ENCODE peak calls at places on chromosomes 7 and 10, in seven cellular contexts. D, A, N, R, Y, H and K are unnamed samples.

GRCh38 chr10:95443636-95444035 is 117.5 kb downstream of the SORBS1 start:
- DNase-seq in A (no peak), Y (no peak), H (no peak), N (no peak), D (no peak), R (no peak), K (no peak)

GRCh38 chr10:93503075-93503474 is 6.7 kb downstream of the CEP55 start:
- DNase-seq in D (peak; percentile 57), R (peak; percentile 28), Y (no peak), A (no peak), N (no peak), H (peak; percentile 83), K (no peak)

GRCh38 chr10:78385599-78385998 is 351.9 kb downstream of the RPS24 start:
- DNase-seq in D (no peak), N (no peak), Y (no peak), H (no peak), R (no peak), A (no peak), K (no peak)

GRCh38 chr7:122702872-122703510 is at the start of gene RNF148:
- DNase-seq in N (no peak), A (no peak), H (no peak), R (no peak), D (no peak), Y (no peak), K (no peak)

GRCh38 chr10:73220989-73221388 is 26.1 kb downstream of the DNAJC9 start:
- DNase-seq in D (no peak), H (no peak), N (no peak), R (no peak), Y (no peak), A (no peak), K (no peak)

GRCh38 chr10:4283841-4284610 is 499.0 kb upstream of the KLF6 start:
- DNase-seq in A (no peak), Y (no peak), D (peak; percentile 71), R (no peak), N (peak; percentile 44), H (no peak), K (no peak)

GRCh38 chr7:75951506-75951905 is 36.6 kb downstream of the POR start:
- DNase-seq in Y (peak; percentile 85), R (no peak), A (no peak), D (peak; percentile 83), N (peak; percentile 21), H (no peak), K (no peak)

GRCh38 chr10:88979153-88979562 is 11.4 kb upstream of the FAS start:
- DNase-seq in D (peak; percentile 92), Y (no peak), R (no peak), N (peak; percentile 80), A (no peak), H (no peak), K (no peak)

GRCh38 chr7:157834501-157835143 is 497.8 kb downstream of the DNAJB6 start:
- DNase-seq in H (no peak), N (no peak), D (no peak), Y (peak; percentile 68), A (no peak), R (no peak), K (no peak)

GRCh38 chr7:26782501-26782900 is 81.9 kb downstream of the SKAP2 start:
- DNase-seq in R (no peak), Y (no peak), D (no peak), A (no peak), N (no peak), H (no peak), K (no peak)

GRCh38 chr10:24396396-24396795 is 187.5 kb downstream of the KIAA1217 start:
- DNase-seq in D (no peak), N (no peak), Y (no peak), R (no peak), A (no peak), H (no peak), K (no peak)

GRCh38 chr10:194281-194680 is 59.0 kb downstream of the ZMYND11 start:
- DNase-seq in Y (no peak), D (no peak), A (no peak), H (no peak), R (no peak), N (no peak), K (no peak)

GRCh38 chr7:2635810-2636701 is 4.3 kb downstream of the TTYH3 start:
- DNase-seq in Y (no peak), A (no peak), N (no peak), R (no peak), H (no peak), D (peak; percentile 87), K (no peak)

GRCh38 chr10:86666538-86666937 is 1.8 kb upstream of the LDB3 start:
- DNase-seq in N (no peak), A (no peak), Y (peak; percentile 34), D (no peak), R (no peak), H (no peak), K (no peak)

GRCh38 chr7:44150466-44150832 is 9.3 kb upstream of the MYL7 start:
- DNase-seq in Y (no peak), R (peak; percentile 58), H (peak; percentile 49), D (no peak), N (no peak), A (no peak), K (no peak)

GRCh38 chr10:130802301-130802700 is 509.2 kb downstream of the TCERG1L start:
- DNase-seq in A (no peak), R (no peak), N (no peak), D (no peak), Y (no peak), H (no peak), K (no peak)

GRCh38 chr7:45021604-45022296 is 21.7 kb downstream of the CCM2 start:
- DNase-seq in N (no peak), R (no peak), D (peak; percentile 19), Y (no peak), H (peak; percentile 61), A (no peak), K (peak; percentile 34)

GRCh38 chr10:125866421-125867029 is 14.6 kb downstream of the DHX32 start:
- DNase-seq in R (no peak), N (no peak), Y (no peak), H (no peak), A (no peak), D (no peak), K (no peak)

GRCh38 chr7:159015081-159015893 is 129.4 kb downstream of the VIPR2 start:
- DNase-seq in A (no peak), N (peak; percentile 89), Y (peak; percentile 66), D (peak; percentile 52), R (no peak), H (no peak), K (no peak)

GRCh38 chr10:80268938-80269588 is 20.4 kb downstream of the MAT1A start:
- DNase-seq in N (no peak), R (no peak), H (no peak), A (no peak), D (no peak), Y (no peak), K (no peak)

GRCh38 chr7:139358541-139359365 is 941 bp upstream of the LUC7L2 start:
- DNase-seq in H (peak; percentile 76), D (peak; percentile 36), Y (no peak), N (no peak), R (no peak), A (peak; percentile 40), K (peak; percentile 71)

GRCh38 chr10:30057421-30057841 is 2.0 kb downstream of the JCAD start:
- DNase-seq in R (no peak), H (no peak), A (peak; percentile 79), N (no peak), D (no peak), Y (no peak), K (no peak)

GRCh38 chr7:46123-46829 is 146.1 kb upstream of the FAM20C start:
- DNase-seq in R (no peak), N (peak; percentile 7), A (no peak), D (no peak), Y (peak; percentile 43), H (no peak), K (no peak)

GRCh38 chr7:92873776-92874175 is 37.4 kb upstream of the CDK6 start:
- DNase-seq in A (no peak), H (no peak), R (no peak), N (no peak), D (peak; percentile 5), Y (no peak), K (no peak)

DNA sequence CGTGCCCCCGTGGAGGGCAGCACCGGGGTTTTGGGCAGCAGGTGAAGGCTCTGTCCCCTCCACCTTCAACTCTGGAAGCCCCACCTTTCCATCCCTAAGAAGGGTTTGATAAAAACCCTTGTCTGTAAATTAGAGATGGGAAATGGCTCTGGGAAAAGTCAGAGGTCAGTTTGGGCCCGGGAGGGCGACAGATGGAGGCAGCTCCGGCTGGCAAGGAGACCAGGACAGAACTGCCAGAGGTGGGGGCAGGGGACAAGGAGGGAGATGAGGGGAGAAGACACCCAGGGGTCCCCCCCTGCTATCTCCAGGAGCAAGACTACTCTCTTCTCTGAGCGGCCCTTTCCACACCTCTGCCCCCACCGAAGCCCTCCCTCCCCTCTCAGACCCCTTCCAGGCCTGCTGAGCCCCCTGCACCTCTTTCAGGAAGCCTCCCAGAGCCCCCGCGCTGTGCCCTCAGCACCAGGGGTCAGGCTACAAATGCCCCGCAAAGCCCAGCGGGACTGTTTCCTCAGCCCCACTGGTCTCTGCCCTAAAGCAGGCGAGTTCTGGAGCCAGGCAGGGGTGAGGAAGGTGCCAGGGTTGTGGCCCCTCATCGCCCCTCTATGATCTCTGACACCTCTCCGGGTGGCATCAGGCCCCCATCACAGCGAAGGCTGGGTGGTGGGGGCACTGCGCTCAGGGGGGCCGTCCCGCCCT is 979 bp upstream of the SH2B2 start:
- DNase-seq in A (no peak), R (no peak), D (no peak), Y (no peak), H (no peak), N (no peak), K (no peak)
- TF ChIP-seq CTCF in A (no peak), R (no peak), D (no peak), Y (no peak), H (no peak), N (no peak), K (no peak)

GRCh38 chr7:132321387-132321786 is 254.9 kb downstream of the PLXNA4 start:
- DNase-seq in N (no peak), H (no peak), D (peak; percentile 12), Y (no peak), A (no peak), R (no peak), K (peak; percentile 22)
- TF ChIP-seq CTCF in N (no peak), H (no peak), D (no peak), Y (no peak), A (peak; percentile 19), R (no peak), K (no peak)

GRCh38 chr7:151993977-151994676 is 31.3 kb upstream of the GALNT11 start:
- DNase-seq in H (peak; percentile 4), A (no peak), Y (no peak), R (no peak), D (no peak), N (no peak), K (peak; percentile 41)

GRCh38 chr7:151990567-151990966 is 34.3 kb downstream of the GALNTL5 start:
- DNase-seq in D (peak; percentile 15), H (no peak), Y (no peak), R (no peak), A (no peak), N (no peak), K (no peak)

GRCh38 chr7:151987748-151988529 is 31.7 kb downstream of the GALNTL5 start:
- DNase-seq in D (peak; percentile 76), R (no peak), A (no peak), H (no peak), N (no peak), Y (no peak), K (no peak)

GRCh38 chr7:151992375-151992774 is 33.1 kb upstream of the GALNT11 start:
- DNase-seq in R (peak; percentile 29), N (peak; percentile 24), Y (peak; percentile 87), A (peak; percentile 85), D (peak; percentile 27), H (peak; percentile 29), K (peak; percentile 69)
- TF ChIP-seq CTCF in R (no peak), N (no peak), Y (no peak), A (peak; percentile 58), D (no peak), H (peak; percentile 13), K (no peak)

GRCh38 chr7:69825031-69825681 is 226.9 kb downstream of the AUTS2 start:
- DNase-seq in A (no peak), N (no peak), H (peak; percentile 39), Y (no peak), D (peak; percentile 46), R (no peak), K (no peak)
- TF ChIP-seq CTCF in A (no peak), N (no peak), H (peak; percentile 4), Y (no peak), D (no peak), R (peak; percentile 18), K (no peak)